ENCODE peak calls at places on chromosome 10, in four cellular contexts. C is HepG2, O is HCT116, D is HEK293T. A is an unnamed sample.

GRCh38 chr10:74029943-74030342 is 32.0 kb downstream of the VCL start:
- DNase-seq in O (no peak), C (no peak), D (no peak), A (no peak)

GRCh38 chr10:79112898-79113431 is 44.2 kb downstream of the ZMIZ1 start:
- DNase-seq in O (no peak), C (no peak), D (no peak), A (no peak)

GRCh38 chr10:113151178-113151577 is 201.1 kb downstream of the TCF7L2 start:
- DNase-seq in D (no peak), O (no peak), C (no peak), A (no peak)

GRCh38 chr10:5498791-5499492 is 428 bp downstream of the CALML5 start:
- DNase-seq in O (no peak), D (no peak), C (no peak), A (no peak)

GRCh38 chr10:26468691-26469090 is 30.6 kb downstream of the APBB1IP start:
- DNase-seq in D (no peak), O (no peak), C (no peak), A (no peak)

GRCh38 chr10:97464226-97464625 is 18.3 kb downstream of the ZDHHC16 start:
- DNase-seq in D (no peak), C (no peak), O (no peak), A (no peak)

GRCh38 chr10:127813290-127813689 is 76.3 kb downstream of the FOXI2 start:
- DNase-seq in D (no peak), O (peak), C (no peak), A (no peak)

GRCh38 chr10:17232276-17232987 is 4.4 kb downstream of the VIM start:
- DNase-seq in O (no peak), D (no peak), C (no peak), A (no peak)

GRCh38 chr10:63713191-63714144 is 192.3 kb downstream of the REEP3 start:
- DNase-seq in C (peak), D (peak), O (no peak), A (peak)

GRCh38 chr10:29658984-29659769 is 24.4 kb upstream of the SVIL start:
- DNase-seq in O (peak), C (peak), D (peak), A (no peak)

GRCh38 chr10:133141963-133142350 is 18.1 kb upstream of the KNDC1 start:
- DNase-seq in O (no peak), D (no peak), C (no peak), A (no peak)

GRCh38 chr10:93458821-93459257 is 23.3 kb downstream of the MYOF start:
- DNase-seq in C (peak), D (no peak), O (peak), A (no peak)

GRCh38 chr10:11318812-11319598 is 292.4 kb downstream of the USP6NL start:
- DNase-seq in O (no peak), D (no peak), C (no peak), A (no peak)

GRCh38 chr10:123577921-123578461 is 88.2 kb upstream of the GPR26 start:
- DNase-seq in O (no peak), C (no peak), D (no peak), A (no peak)

GRCh38 chr10:114477285-114477684 is 73.0 kb upstream of the AFAP1L2 start:
- DNase-seq in O (no peak), C (peak), D (no peak), A (no peak)

GRCh38 chr10:91335147-91335546 is 75.0 kb upstream of the HECTD2 start:
- DNase-seq in O (peak), D (no peak), C (no peak), A (peak)

GRCh38 chr10:119749455-119749854 is 23.6 kb downstream of the INPP5F start:
- DNase-seq in C (no peak), D (no peak), O (no peak), A (no peak)

GRCh38 chr10:108801775-108802516 is 1121.4 kb downstream of the XPNPEP1 start:
- DNase-seq in D (no peak), O (no peak), C (no peak), A (no peak)

GRCh38 chr10:123862421-123863188 is 29.0 kb downstream of the CPXM2 start:
- DNase-seq in O (no peak), D (no peak), C (no peak), A (no peak)

GRCh38 chr10:103890194-103890658 is 27.8 kb downstream of the STN1 start:
- DNase-seq in O (peak), D (no peak), C (peak), A (no peak)

GRCh38 chr10:11612004-11613001 is 853 bp upstream of the USP6NL start:
- DNase-seq in C (no peak), O (no peak), D (no peak), A (no peak)

GRCh38 chr10:86658261-86658741 is 4.0 kb downstream of the OPN4 start:
- DNase-seq in C (no peak), D (no peak), O (no peak), A (no peak)

GRCh38 chr10:26367771-26368170 is 70.4 kb upstream of the APBB1IP start:
- DNase-seq in C (peak), O (no peak), D (peak), A (peak)

GRCh38 chr10:129730272-129730992 is 233.6 kb downstream of the EBF3 start:
- DNase-seq in O (no peak), C (no peak), D (no peak), A (no peak)

GRCh38 chr10:86204421-86205045 is 162.1 kb downstream of the GRID1 start:
- DNase-seq in O (no peak), D (no peak), C (no peak), A (peak)

GRCh38 chr10:91779011-91779605 is 19.1 kb upstream of the TNKS2 start:
- DNase-seq in C (no peak), D (no peak), O (no peak), A (no peak)

GRCh38 chr10:13983035-13983434 is 347.7 kb downstream of the FRMD4A start:
- DNase-seq in O (no peak), C (no peak), D (no peak), A (no peak)

GRCh38 chr10:15197276-15197675 is 28.8 kb upstream of the NMT2 start:
- DNase-seq in O (no peak), C (no peak), D (no peak), A (no peak)

GRCh38 chr10:83648184-83648583 is 491.1 kb upstream of the GHITM start:
- DNase-seq in C (no peak), O (no peak), D (no peak), A (no peak)

GRCh38 chr10:5760462-5760861 is 52.8 kb downstream of the GDI2 start:
- DNase-seq in O (no peak), C (no peak), D (no peak), A (no peak)

GRCh38 chr10:49257626-49258350 is 41.2 kb upstream of the C10orf71 start:
- DNase-seq in O (no peak), D (no peak), C (no peak), A (no peak)

GRCh38 chr10:63719174-63719856 is 198.1 kb downstream of the REEP3 start:
- DNase-seq in O (no peak), C (peak), D (no peak), A (no peak)

GRCh38 chr10:101062231-101063161 is 707 bp downstream of the KAZALD1 start:
- DNase-seq in D (peak), C (peak), O (no peak), A (peak)

GRCh38 chr10:119498889-119499864 is 43.3 kb downstream of the RGS10 start:
- DNase-seq in D (no peak), O (no peak), C (peak), A (no peak)

GRCh38 chr10:103273026-103273425 is 3.9 kb upstream of the INA start:
- DNase-seq in C (no peak), D (no peak), O (peak), A (no peak)

GRCh38 chr10:1267568-1267967 is 211.4 kb downstream of the WDR37 start:
- DNase-seq in C (no peak), O (no peak), D (no peak), A (no peak)

GRCh38 chr10:1268856-1269255 is 212.7 kb downstream of the WDR37 start:
- DNase-seq in D (no peak), O (no peak), C (no peak), A (no peak)

GRCh38 chr10:1270490-1270889 is 214.3 kb downstream of the WDR37 start:
- DNase-seq in O (no peak), C (no peak), D (no peak), A (no peak)

GRCh38 chr10:1266033-1266802 is 210.0 kb downstream of the WDR37 start:
- DNase-seq in O (no peak), D (no peak), C (no peak), A (no peak)

GRCh38 chr10:1267148-1267547 is 211.0 kb downstream of the WDR37 start:
- DNase-seq in C (no peak), O (no peak), D (no peak), A (no peak)
- TF ChIP-seq SP1 in C (no peak), O (no peak), D (no peak), A (no peak)

DNA sequence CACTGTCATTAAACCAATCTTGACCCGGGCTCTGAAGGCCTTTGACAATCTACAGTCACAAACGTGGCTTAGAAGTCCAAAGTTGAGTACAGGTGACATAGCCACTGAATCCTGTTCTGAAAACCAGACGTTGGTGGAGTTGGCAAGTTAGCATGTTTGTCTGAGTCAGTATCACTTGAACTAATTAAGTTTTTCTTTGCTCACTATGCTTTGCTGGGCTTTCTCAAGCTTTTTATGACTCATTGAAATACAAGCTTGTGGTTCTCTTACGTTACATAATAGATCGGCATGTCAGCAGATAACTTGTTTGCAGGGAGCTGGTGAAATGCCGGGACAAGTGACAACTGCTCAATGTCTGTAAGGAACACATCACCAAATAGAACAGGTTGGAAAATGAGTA is 53.8 kb downstream of the ARL5B start:
- DNase-seq in C (peak), O (no peak), D (no peak), A (no peak)
- TF ChIP-seq SP1 in C (no peak), O (no peak), D (no peak), A (no peak)

DNA sequence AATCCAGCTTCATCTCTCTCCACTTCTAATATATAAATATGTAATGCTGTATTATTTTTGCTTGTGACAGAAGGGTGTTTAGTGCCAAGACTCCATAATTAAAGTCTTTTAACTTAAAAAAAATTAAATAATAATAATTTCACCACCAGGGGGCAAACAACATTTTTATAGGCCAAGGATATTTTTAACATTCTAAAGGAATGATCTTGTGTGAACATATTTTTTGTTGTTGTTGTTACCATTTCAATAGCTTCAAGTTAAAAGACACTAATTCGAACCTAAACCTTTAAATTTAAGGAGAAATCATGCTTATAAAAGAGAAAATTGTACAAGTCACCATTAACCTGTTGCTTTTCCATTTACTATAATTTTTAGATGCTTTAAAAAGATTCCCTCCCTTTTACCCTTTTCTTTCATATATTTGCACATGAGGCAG is 7.5 kb upstream of the DNAJC1 start:
- DNase-seq in O (peak), C (no peak), D (no peak), A (no peak)
- TF ChIP-seq SP1 in O (no peak), C (no peak), D (no peak), A (no peak)

GRCh38 chr10:25175527-25176420 is 973 bp downstream of the GPR158 start:
- DNase-seq in C (no peak), O (no peak), D (no peak), A (peak)

GRCh38 chr10:25176421-25176968 is 1.7 kb downstream of the GPR158 start:
- DNase-seq in O (no peak), C (no peak), D (no peak), A (peak)

GRCh38 chr10:25177093-25177753 is 2.4 kb downstream of the GPR158 start:
- DNase-seq in C (no peak), D (no peak), O (no peak), A (no peak)

GRCh38 chr10:25177754-25178135 is 2.9 kb downstream of the GPR158 start:
- DNase-seq in O (no peak), C (no peak), D (no peak), A (no peak)

DNA sequence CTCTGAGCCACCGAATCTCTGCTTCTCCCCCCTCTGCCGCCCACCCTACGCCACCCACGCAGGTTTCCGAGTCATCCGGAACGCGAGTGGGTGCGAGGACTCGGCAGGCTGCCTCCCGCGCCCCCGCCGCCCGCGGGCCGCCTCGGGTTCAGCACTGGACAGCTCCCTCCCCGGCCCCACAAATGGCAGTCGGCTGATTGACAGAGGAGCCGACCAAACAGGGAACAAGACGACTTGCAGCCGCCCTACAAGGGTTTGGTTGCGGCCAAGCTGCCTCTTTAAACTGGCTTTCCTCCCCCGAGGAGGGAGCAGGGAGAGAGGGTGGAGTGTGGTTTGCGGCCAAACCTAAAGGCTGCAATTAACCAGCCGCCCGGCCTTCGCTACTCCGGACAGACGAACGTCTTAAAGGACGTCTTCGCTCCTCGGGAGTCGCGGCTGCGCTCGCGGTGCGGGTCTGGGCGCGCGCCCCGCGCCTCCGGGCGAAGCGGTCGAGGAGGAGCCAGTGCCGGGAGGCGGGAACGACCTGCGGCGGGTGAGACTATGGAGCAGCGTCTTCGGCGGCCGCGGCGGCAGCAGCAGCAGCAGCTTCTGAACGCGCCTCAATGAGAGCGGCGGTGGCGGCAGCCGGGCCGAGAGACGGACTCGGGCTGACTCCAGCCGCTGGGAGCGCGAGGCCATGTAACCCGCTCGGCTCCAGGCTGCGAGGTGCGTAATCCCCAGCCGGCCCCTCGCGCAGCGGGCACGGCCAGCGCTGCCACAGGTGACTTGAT is at the start of gene GPR158:
- DNase-seq in O (peak), C (peak), D (peak), A (peak)
- TF ChIP-seq SP1 in O (peak), C (no peak), D (no peak), A (peak)